ENCODE peak calls at places on chromosome 16, in four cellular contexts. N is upper lobe of left lung, X is transverse colon, A is H1. W is an unnamed sample.

GRCh38 chr16:68031951-68032350 is 8.9 kb downstream of the DUS2 start:
- DNase-seq in N (no peak), X (peak), A (no peak), W (no peak)

GRCh38 chr16:67260426-67261063 is 11.8 kb downstream of the SLC9A5 start:
- DNase-seq in N (no peak), X (no peak), A (no peak), W (no peak)

GRCh38 chr16:49800441-49800840 is 55.5 kb downstream of the ZNF423 start:
- DNase-seq in N (no peak), X (no peak), A (no peak), W (no peak)

GRCh38 chr16:74923766-74924460 is 61.0 kb downstream of the WDR59 start:
- DNase-seq in N (no peak), X (no peak), A (no peak), W (no peak)

GRCh38 chr16:69253796-69254426 is 57.2 kb upstream of the VPS4A start:
- DNase-seq in N (no peak), X (no peak), A (no peak), W (no peak)

GRCh38 chr16:81003610-81004460 is 2.9 kb downstream of the CMC2 start:
- DNase-seq in N (no peak), X (no peak), A (no peak), W (no peak)

GRCh38 chr16:52741386-52741785 is 194.4 kb upstream of the TOX3 start:
- DNase-seq in N (no peak), X (no peak), A (peak), W (no peak)

GRCh38 chr16:15915555-15916081 is 27.2 kb upstream of the CEP20 start:
- DNase-seq in N (no peak), X (peak), A (no peak), W (no peak)

GRCh38 chr16:21950782-21951521 is 2.2 kb upstream of the UQCRC2 start:
- DNase-seq in N (no peak), X (no peak), A (no peak), W (no peak)

GRCh38 chr16:84254080-84254479 is 14.3 kb upstream of the KCNG4 start:
- DNase-seq in N (no peak), X (no peak), A (no peak), W (no peak)

GRCh38 chr16:15548482-15548891 is 94.5 kb downstream of the MARF1 start:
- DNase-seq in N (no peak), X (no peak), A (no peak), W (no peak)

GRCh38 chr16:53664724-53665345 is 38.8 kb downstream of the RPGRIP1L start:
- DNase-seq in N (no peak), X (no peak), A (no peak), W (no peak)

GRCh38 chr16:10368984-10369551 is 16.8 kb upstream of the ATF7IP2 start:
- DNase-seq in N (no peak), X (no peak), A (no peak), W (no peak)

GRCh38 chr16:11078812-11079459 is 134.6 kb downstream of the CLEC16A start:
- DNase-seq in N (no peak), X (peak), A (no peak), W (peak)

GRCh38 chr16:10308305-10309193 is 77.3 kb upstream of the ATF7IP2 start:
- DNase-seq in N (no peak), X (no peak), A (no peak), W (no peak)

GRCh38 chr16:20844054-20844453 is 37.7 kb downstream of the REXO5 start:
- DNase-seq in N (no peak), X (no peak), A (no peak), W (no peak)

GRCh38 chr16:31335431-31335830 is 19.5 kb upstream of the ITGAX start:
- DNase-seq in N (no peak), X (no peak), A (no peak), W (no peak)

GRCh38 chr16:66695935-66696668 is 441 bp downstream of the CMTM4 start:
- DNase-seq in N (peak), X (peak), A (no peak), W (peak)

GRCh38 chr16:1971678-1972489 is at the start of gene TBL3:
- DNase-seq in N (peak), X (peak), A (peak), W (peak)
- TF ChIP-seq EP300 in N (no peak), X (no peak), A (no peak), W (no peak)

DNA sequence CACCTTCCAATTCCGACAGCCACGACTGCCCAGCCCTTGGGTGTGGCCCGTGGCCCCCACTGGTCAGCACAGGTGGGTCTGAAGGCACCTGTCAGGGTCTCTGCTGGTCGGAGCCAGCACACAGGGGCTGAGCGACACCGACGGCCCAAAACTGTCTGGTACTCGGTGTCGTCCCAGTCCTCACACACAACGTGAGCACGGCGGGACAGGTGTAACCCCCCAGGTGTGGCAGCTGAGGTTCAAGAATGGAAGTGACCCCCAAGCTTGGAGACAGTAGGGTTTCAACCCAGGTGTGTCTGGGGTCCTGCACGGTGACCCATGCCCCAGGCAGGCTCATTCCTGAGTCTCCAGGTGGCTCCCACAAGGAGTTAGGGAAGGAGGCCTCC is 1.0 kb downstream of the GALNS start:
- DNase-seq in N (peak), X (no peak), A (no peak), W (peak)
- H3K4me3 ChIP-seq in N (peak), X (peak), A (peak), W (peak)

DNA sequence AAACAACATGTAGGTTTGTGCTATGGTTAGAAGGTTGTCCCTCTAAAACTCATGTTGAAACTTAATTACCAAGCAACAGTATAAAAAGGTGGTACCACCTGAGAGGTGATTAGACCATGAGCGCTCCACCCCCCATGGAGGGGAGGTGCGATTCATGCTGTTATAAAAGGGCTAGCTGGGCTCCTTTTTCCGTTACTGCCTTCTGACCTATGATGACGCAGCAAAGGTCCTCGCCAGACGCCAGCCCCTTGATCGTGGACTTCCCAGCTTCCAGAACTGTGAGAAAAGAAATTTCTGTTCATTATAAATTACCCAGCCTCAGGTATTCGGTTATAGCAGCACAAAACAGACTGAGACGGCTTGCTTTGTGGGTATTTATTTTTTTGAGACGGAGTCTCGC is 167.8 kb downstream of the SNX29 start:
- DNase-seq in N (no peak), X (no peak), A (no peak), W (no peak)
- TF ChIP-seq EP300 in N (no peak), X (no peak), A (no peak), W (no peak)

GRCh38 chr16:86672215-86672863 is 94.0 kb downstream of the FOXL1 start:
- DNase-seq in N (no peak), X (no peak), A (no peak), W (no peak)

GRCh38 chr16:86671486-86672214 is 93.3 kb downstream of the FOXL1 start:
- DNase-seq in N (no peak), X (no peak), A (no peak), W (no peak)

GRCh38 chr16:86669285-86669805 is 91.0 kb downstream of the FOXL1 start:
- DNase-seq in N (no peak), X (no peak), A (no peak), W (no peak)

GRCh38 chr16:86669937-86670772 is 91.8 kb downstream of the FOXL1 start:
- DNase-seq in N (peak), X (no peak), A (no peak), W (no peak)

DNA sequence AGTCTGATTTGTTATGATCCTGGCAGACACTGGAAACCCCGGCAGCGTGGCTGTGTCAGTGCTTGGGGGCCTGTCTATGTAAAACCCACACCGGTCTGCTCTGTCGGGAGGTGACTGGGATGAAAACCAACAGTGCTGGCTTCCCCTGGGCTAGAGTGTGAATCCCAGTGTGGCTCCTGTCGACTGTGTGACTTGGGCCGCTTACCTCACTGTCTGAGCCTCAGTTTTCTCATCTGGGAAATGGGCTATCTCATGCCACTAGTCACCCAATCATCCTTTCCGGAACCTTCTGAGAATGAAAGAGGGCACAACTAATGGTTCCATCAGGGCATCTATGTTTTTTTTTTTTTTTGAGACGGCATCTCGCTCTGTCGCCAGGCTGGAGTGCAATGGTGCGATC is 92.5 kb downstream of the FOXL1 start:
- DNase-seq in N (no peak), X (no peak), A (no peak), W (no peak)
- H3K4me3 ChIP-seq in N (no peak), X (no peak), A (no peak), W (no peak)

DNA sequence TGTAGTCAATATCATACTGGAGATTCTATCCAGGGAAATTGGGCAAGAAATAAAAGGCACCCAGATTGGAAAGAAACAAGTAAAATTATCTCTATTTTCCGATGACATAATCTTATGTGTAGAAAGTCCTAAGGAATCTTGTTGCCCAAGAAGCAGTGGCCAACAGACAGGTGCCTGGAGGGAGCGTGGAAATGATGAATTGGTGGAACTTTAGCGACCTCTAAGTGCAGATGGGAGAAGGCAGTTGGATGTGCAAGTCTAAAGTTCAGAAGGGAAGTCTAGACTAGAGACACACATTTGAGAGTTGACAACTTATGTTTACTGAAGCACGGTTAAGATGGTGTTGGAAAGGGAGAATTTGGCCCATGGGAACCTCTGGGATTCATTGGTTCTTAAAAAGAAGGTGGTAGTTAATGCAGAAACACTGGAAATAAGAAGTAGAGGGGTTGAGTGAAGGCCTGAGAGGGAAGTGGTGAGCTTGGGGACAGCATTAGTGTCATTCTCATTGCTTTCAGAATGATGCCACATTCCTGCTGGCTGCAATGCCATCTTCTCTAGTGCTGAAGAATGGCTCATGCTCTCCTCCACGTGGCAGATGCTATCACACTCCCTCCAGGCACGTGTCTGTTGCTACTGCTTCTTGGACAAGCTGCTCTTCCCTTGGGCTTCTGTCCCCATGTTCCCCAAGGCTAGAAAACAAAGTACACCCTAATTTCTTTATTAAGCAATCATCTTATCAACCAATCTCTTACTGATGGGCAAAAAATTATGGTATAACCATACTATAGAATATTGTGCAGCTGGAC is 24.0 kb downstream of the TAT start:
- DNase-seq in N (no peak), X (no peak), A (no peak), W (no peak)
- TF ChIP-seq EP300 in N (no peak), X (no peak), A (no peak), W (no peak)

GRCh38 chr16:57044931-57045693 is 47.3 kb upstream of the CPNE2 start:
- DNase-seq in N (no peak), X (no peak), A (no peak), W (no peak)
- H3K4me3 ChIP-seq in N (no peak), X (no peak), A (no peak), W (no peak)

GRCh38 chr16:4404967-4405696 is 11.3 kb downstream of the CORO7 start:
- DNase-seq in N (peak), X (no peak), A (no peak), W (no peak)

GRCh38 chr16:4409081-4409932 is 7.1 kb downstream of the CORO7 start:
- DNase-seq in N (no peak), X (no peak), A (no peak), W (no peak)

GRCh38 chr16:4410335-4411075 is 5.9 kb downstream of the CORO7 start:
- DNase-seq in N (no peak), X (peak), A (no peak), W (peak)

GRCh38 chr16:4408323-4408690 is 8.1 kb downstream of the CORO7 start:
- DNase-seq in N (no peak), X (no peak), A (no peak), W (no peak)

GRCh38 chr16:4407543-4408322 is 8.7 kb downstream of the CORO7 start:
- DNase-seq in N (no peak), X (peak), A (no peak), W (no peak)
- TF ChIP-seq EP300 in N (no peak), X (no peak), A (no peak), W (no peak)